ENCODE peak calls at places on chromosomes 5 and 9, in six cellular contexts. One of them, this sample, is unnamed.

GRCh38 chr9:136136526-136136925 is 17.9 kb upstream of the TMEM250 start:
- DNase-seq in A549: no peak
- DNase-seq in SK-N-SH: no peak
- DNase-seq in SJSA1: no peak
- DNase-seq in NT2/D1: no peak
- DNase-seq in IMR-90: no peak
- DNase-seq in this sample: no peak

GRCh38 chr9:23824241-23825142 is 1.5 kb downstream of the ELAVL2 start:
- DNase-seq in SJSA1: no peak
- DNase-seq in IMR-90: no peak
- DNase-seq in A549: no peak
- DNase-seq in SK-N-SH: peak
- DNase-seq in NT2/D1: no peak
- DNase-seq in this sample: peak

GRCh38 chr9:125255781-125256391 is 5.7 kb upstream of the GAPVD1 start:
- DNase-seq in IMR-90: no peak
- DNase-seq in SK-N-SH: peak
- DNase-seq in NT2/D1: no peak
- DNase-seq in SJSA1: no peak
- DNase-seq in A549: peak
- DNase-seq in this sample: peak

GRCh38 chr5:168364738-168365550 is 73.5 kb downstream of the WWC1 start:
- DNase-seq in NT2/D1: no peak
- DNase-seq in SK-N-SH: no peak
- DNase-seq in IMR-90: peak
- DNase-seq in SJSA1: peak
- DNase-seq in A549: no peak
- DNase-seq in this sample: no peak

GRCh38 chr9:126386088-126386487 is 59.5 kb downstream of the MVB12B start:
- DNase-seq in NT2/D1: peak
- DNase-seq in SK-N-SH: no peak
- DNase-seq in SJSA1: no peak
- DNase-seq in A549: peak
- DNase-seq in IMR-90: no peak
- DNase-seq in this sample: no peak

GRCh38 chr5:60727032-60727431 is 27.1 kb upstream of the DEPDC1B start:
- DNase-seq in SK-N-SH: no peak
- DNase-seq in SJSA1: no peak
- DNase-seq in NT2/D1: no peak
- DNase-seq in A549: peak
- DNase-seq in IMR-90: no peak
- DNase-seq in this sample: no peak

GRCh38 chr9:117434568-117434967 is 19.7 kb upstream of the ASTN2 start:
- DNase-seq in A549: no peak
- DNase-seq in NT2/D1: no peak
- DNase-seq in IMR-90: no peak
- DNase-seq in SK-N-SH: no peak
- DNase-seq in SJSA1: no peak
- DNase-seq in this sample: no peak

GRCh38 chr9:126420643-126421564 is 94.3 kb downstream of the MVB12B start:
- DNase-seq in A549: peak
- DNase-seq in SJSA1: peak
- DNase-seq in SK-N-SH: no peak
- DNase-seq in IMR-90: peak
- DNase-seq in NT2/D1: no peak
- DNase-seq in this sample: no peak

GRCh38 chr9:130445268-130445983 is 665 bp downstream of the ASS1 start:
- DNase-seq in IMR-90: no peak
- DNase-seq in SK-N-SH: no peak
- DNase-seq in SJSA1: peak
- DNase-seq in NT2/D1: no peak
- DNase-seq in A549: no peak
- DNase-seq in this sample: no peak

GRCh38 chr9:130144703-130145102 is 27.5 kb upstream of the NCS1 start:
- DNase-seq in NT2/D1: no peak
- DNase-seq in SJSA1: no peak
- DNase-seq in A549: no peak
- DNase-seq in IMR-90: no peak
- DNase-seq in SK-N-SH: no peak
- DNase-seq in this sample: no peak

GRCh38 chr9:529721-530120 is 311.8 kb upstream of the DMRT1 start:
- DNase-seq in A549: no peak
- DNase-seq in SK-N-SH: no peak
- DNase-seq in IMR-90: no peak
- DNase-seq in NT2/D1: no peak
- DNase-seq in SJSA1: no peak
- DNase-seq in this sample: no peak

GRCh38 chr5:146718628-146719027 is 159.9 kb downstream of the PPP2R2B start:
- DNase-seq in IMR-90: no peak
- DNase-seq in A549: no peak
- DNase-seq in SK-N-SH: no peak
- DNase-seq in SJSA1: no peak
- DNase-seq in NT2/D1: no peak
- DNase-seq in this sample: no peak

GRCh38 chr9:137802021-137802420 is 75.6 kb upstream of the CACNA1B start:
- DNase-seq in SK-N-SH: no peak
- DNase-seq in IMR-90: no peak
- DNase-seq in SJSA1: no peak
- DNase-seq in NT2/D1: no peak
- DNase-seq in A549: no peak
- DNase-seq in this sample: no peak

GRCh38 chr9:132702254-132702653 is 32.0 kb downstream of the GTF3C4 start:
- DNase-seq in IMR-90: no peak
- DNase-seq in A549: peak
- DNase-seq in SJSA1: no peak
- DNase-seq in NT2/D1: no peak
- DNase-seq in SK-N-SH: no peak
- DNase-seq in this sample: no peak

GRCh38 chr9:7338586-7339281 is 460.8 kb downstream of the DMAC1 start:
- DNase-seq in SK-N-SH: peak
- DNase-seq in IMR-90: no peak
- DNase-seq in NT2/D1: no peak
- DNase-seq in A549: no peak
- DNase-seq in SJSA1: no peak
- DNase-seq in this sample: no peak

GRCh38 chr5:181035991-181036815 is 3.9 kb upstream of the BTNL9 start:
- DNase-seq in NT2/D1: no peak
- DNase-seq in A549: no peak
- DNase-seq in SK-N-SH: no peak
- DNase-seq in SJSA1: no peak
- DNase-seq in IMR-90: no peak
- DNase-seq in this sample: no peak

GRCh38 chr5:76582252-76583162 is 40.7 kb downstream of the F2RL2 start:
- DNase-seq in SK-N-SH: no peak
- DNase-seq in NT2/D1: no peak
- DNase-seq in IMR-90: peak
- DNase-seq in A549: no peak
- DNase-seq in SJSA1: no peak
- DNase-seq in this sample: no peak

GRCh38 chr5:178389796-178390195 is 157.2 kb upstream of the PHYKPL start:
- DNase-seq in IMR-90: no peak
- DNase-seq in SJSA1: no peak
- DNase-seq in NT2/D1: no peak
- DNase-seq in A549: no peak
- DNase-seq in SK-N-SH: no peak
- DNase-seq in this sample: no peak

GRCh38 chr9:98502976-98503325 is 205.8 kb downstream of the GABBR2 start:
- DNase-seq in IMR-90: peak
- DNase-seq in SK-N-SH: no peak
- DNase-seq in A549: peak
- DNase-seq in NT2/D1: peak
- DNase-seq in SJSA1: no peak
- DNase-seq in this sample: no peak

GRCh38 chr5:36090033-36090432 is 23.4 kb upstream of the UGT3A2 start:
- DNase-seq in SK-N-SH: peak
- DNase-seq in NT2/D1: peak
- DNase-seq in SJSA1: peak
- DNase-seq in IMR-90: peak
- DNase-seq in A549: peak
- DNase-seq in this sample: peak

GRCh38 chr5:54360925-54361662 is 50.7 kb upstream of the ARL15 start:
- DNase-seq in NT2/D1: no peak
- DNase-seq in SK-N-SH: no peak
- DNase-seq in SJSA1: peak
- DNase-seq in A549: no peak
- DNase-seq in IMR-90: peak
- DNase-seq in this sample: no peak

GRCh38 chr5:9382511-9382910 is 163.4 kb downstream of the SEMA5A start:
- DNase-seq in A549: no peak
- DNase-seq in IMR-90: no peak
- DNase-seq in SK-N-SH: no peak
- DNase-seq in NT2/D1: no peak
- DNase-seq in SJSA1: no peak
- DNase-seq in this sample: no peak

GRCh38 chr5:42306287-42306686 is 117.0 kb upstream of the GHR start:
- DNase-seq in SK-N-SH: no peak
- DNase-seq in SJSA1: no peak
- DNase-seq in A549: no peak
- DNase-seq in NT2/D1: no peak
- DNase-seq in IMR-90: no peak
- DNase-seq in this sample: no peak

GRCh38 chr5:42315214-42315613 is 108.0 kb upstream of the GHR start:
- DNase-seq in IMR-90: no peak
- DNase-seq in SJSA1: no peak
- DNase-seq in A549: no peak
- DNase-seq in NT2/D1: no peak
- DNase-seq in SK-N-SH: no peak
- DNase-seq in this sample: no peak

GRCh38 chr5:42309865-42310264 is 113.4 kb upstream of the GHR start:
- DNase-seq in SK-N-SH: no peak
- DNase-seq in A549: no peak
- DNase-seq in NT2/D1: no peak
- DNase-seq in SJSA1: no peak
- DNase-seq in IMR-90: no peak
- DNase-seq in this sample: no peak
- H3K4me3 ChIP-seq in SK-N-SH: no peak
- H3K4me3 ChIP-seq in A549: no peak
- H3K4me3 ChIP-seq in NT2/D1: no peak
- H3K4me3 ChIP-seq in SJSA1: no peak
- H3K4me3 ChIP-seq in IMR-90: no peak
- H3K4me3 ChIP-seq in this sample: no peak

DNA sequence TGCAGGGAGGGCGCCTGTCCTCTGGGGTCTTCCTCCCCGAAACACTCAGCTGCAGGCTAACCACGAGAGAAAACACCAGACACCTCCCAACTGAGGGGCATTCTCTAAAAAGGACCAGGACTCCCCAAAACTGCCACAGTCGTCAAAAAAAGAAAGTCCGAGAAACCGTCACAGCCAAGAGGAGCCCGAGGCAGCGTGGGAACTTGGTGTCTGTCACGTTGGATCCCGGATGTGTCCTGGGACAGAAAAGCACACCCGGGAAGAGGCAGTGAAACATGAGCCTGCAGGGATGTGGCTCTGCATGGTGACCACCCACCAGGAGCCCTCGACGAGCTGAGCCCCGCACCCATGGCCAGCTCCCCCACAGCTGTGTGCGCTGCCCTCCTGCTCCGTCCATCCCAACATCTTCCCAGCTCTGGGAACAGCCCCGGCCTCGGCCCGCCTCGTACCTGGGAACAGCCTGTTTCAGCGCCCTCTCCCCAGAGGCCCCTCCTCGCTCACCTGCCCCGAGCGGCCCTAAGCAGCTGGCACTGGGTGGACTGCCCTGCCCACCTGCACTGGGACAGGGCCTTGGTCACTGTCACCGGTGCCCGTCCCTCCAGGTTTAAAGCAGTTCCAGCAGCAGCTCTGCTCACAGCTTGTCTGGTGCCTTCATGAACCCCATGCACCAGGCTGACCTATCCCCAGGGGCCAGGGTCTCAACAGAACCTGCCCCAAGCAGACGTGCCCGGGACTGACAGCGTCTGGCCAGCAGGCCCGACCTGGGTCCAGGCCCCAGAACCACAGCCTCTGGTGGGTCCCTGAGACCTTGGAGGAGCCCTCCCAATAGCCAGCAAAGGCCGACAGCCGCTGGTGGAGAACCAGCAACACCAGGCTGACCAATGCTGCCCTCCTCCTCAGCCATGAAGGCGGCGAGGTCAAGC is 10.9 kb downstream of the SLC12A7 start:
- DNase-seq in IMR-90: no peak
- DNase-seq in SK-N-SH: no peak
- DNase-seq in A549: no peak
- DNase-seq in SJSA1: no peak
- DNase-seq in NT2/D1: no peak
- DNase-seq in this sample: no peak
- H3K4me3 ChIP-seq in IMR-90: no peak
- H3K4me3 ChIP-seq in SK-N-SH: no peak
- H3K4me3 ChIP-seq in A549: no peak
- H3K4me3 ChIP-seq in SJSA1: no peak
- H3K4me3 ChIP-seq in NT2/D1: no peak
- H3K4me3 ChIP-seq in this sample: no peak

DNA sequence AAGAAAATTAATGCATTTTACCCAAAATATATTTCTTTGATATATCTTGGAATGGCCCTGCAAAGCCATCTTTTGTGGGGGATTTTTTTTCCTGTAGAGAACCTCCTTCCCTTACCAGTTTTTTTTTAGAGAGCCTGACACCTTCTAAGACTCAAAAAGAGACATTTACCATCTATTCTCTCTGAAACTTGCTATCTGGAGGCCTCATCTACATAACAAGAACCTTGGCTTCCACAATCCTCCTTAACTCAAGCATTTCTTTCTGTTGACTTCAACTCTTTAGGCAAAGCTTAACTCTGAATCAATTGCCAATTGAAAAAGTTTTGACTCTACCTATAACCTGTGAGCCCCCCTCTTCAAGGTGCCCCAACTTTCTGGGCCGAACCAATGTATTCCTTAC is 6.2 kb downstream of the SLC45A2 start:
- DNase-seq in IMR-90: no peak
- DNase-seq in SK-N-SH: no peak
- DNase-seq in SJSA1: no peak
- DNase-seq in A549: no peak
- DNase-seq in NT2/D1: peak
- DNase-seq in this sample: peak
- H3K4me3 ChIP-seq in IMR-90: no peak
- H3K4me3 ChIP-seq in SK-N-SH: no peak
- H3K4me3 ChIP-seq in SJSA1: no peak
- H3K4me3 ChIP-seq in A549: no peak
- H3K4me3 ChIP-seq in NT2/D1: no peak
- H3K4me3 ChIP-seq in this sample: no peak

GRCh38 chr9:113886003-113886324 is 9.9 kb downstream of the ZNF618 start:
- DNase-seq in A549: no peak
- DNase-seq in NT2/D1: no peak
- DNase-seq in IMR-90: peak
- DNase-seq in SJSA1: peak
- DNase-seq in SK-N-SH: no peak
- DNase-seq in this sample: no peak

GRCh38 chr9:113887436-113887835 is 11.3 kb downstream of the ZNF618 start:
- DNase-seq in IMR-90: no peak
- DNase-seq in SK-N-SH: no peak
- DNase-seq in A549: no peak
- DNase-seq in NT2/D1: no peak
- DNase-seq in SJSA1: no peak
- DNase-seq in this sample: no peak

GRCh38 chr9:113886933-113887332 is 10.8 kb downstream of the ZNF618 start:
- DNase-seq in NT2/D1: no peak
- DNase-seq in A549: no peak
- DNase-seq in SK-N-SH: no peak
- DNase-seq in SJSA1: no peak
- DNase-seq in IMR-90: no peak
- DNase-seq in this sample: no peak

GRCh38 chr9:113885183-113886002 is 9.3 kb downstream of the ZNF618 start:
- DNase-seq in IMR-90: no peak
- DNase-seq in SJSA1: no peak
- DNase-seq in SK-N-SH: no peak
- DNase-seq in A549: no peak
- DNase-seq in NT2/D1: no peak
- DNase-seq in this sample: no peak

GRCh38 chr9:113886471-113886870 is 10.4 kb downstream of the ZNF618 start:
- DNase-seq in IMR-90: peak
- DNase-seq in NT2/D1: no peak
- DNase-seq in A549: no peak
- DNase-seq in SK-N-SH: no peak
- DNase-seq in SJSA1: peak
- DNase-seq in this sample: no peak
- H3K4me3 ChIP-seq in IMR-90: peak
- H3K4me3 ChIP-seq in NT2/D1: no peak
- H3K4me3 ChIP-seq in A549: no peak
- H3K4me3 ChIP-seq in SK-N-SH: peak
- H3K4me3 ChIP-seq in SJSA1: peak
- H3K4me3 ChIP-seq in this sample: no peak

This sample was measured in HAP-1.